ENCODE peak calls at places on chromosome 11, in four cellular contexts. One of them, this sample, is unnamed.

GRCh38 chr11:132032555-132032954 is 662.1 kb downstream of the NTM start:
- DNase-seq in prostate gland: no peak
- DNase-seq in IMR-90: peak; percentile 92
- DNase-seq in A549: no peak
- DNase-seq in this sample: no peak

GRCh38 chr11:27255447-27255828 is 107.6 kb downstream of the CCDC34 start:
- DNase-seq in prostate gland: no peak
- DNase-seq in IMR-90: peak; percentile 83
- DNase-seq in A549: no peak
- DNase-seq in this sample: no peak

GRCh38 chr11:86954288-86955110 is 696 bp downstream of the FZD4 start:
- DNase-seq in prostate gland: no peak
- DNase-seq in IMR-90: no peak
- DNase-seq in A549: peak; percentile 20
- DNase-seq in this sample: peak; percentile 46

GRCh38 chr11:57761301-57762234 is at the start of gene CTNND1:
- DNase-seq in prostate gland: peak; percentile 94
- DNase-seq in IMR-90: peak; percentile 98
- DNase-seq in A549: peak; percentile 98
- DNase-seq in this sample: peak; percentile 86

GRCh38 chr11:11733246-11733763 is 108.5 kb upstream of the USP47 start:
- DNase-seq in prostate gland: no peak
- DNase-seq in IMR-90: no peak
- DNase-seq in A549: no peak
- DNase-seq in this sample: no peak

GRCh38 chr11:10730151-10730550 is 20.9 kb upstream of the CTR9 start:
- DNase-seq in prostate gland: no peak
- DNase-seq in IMR-90: no peak
- DNase-seq in A549: no peak
- DNase-seq in this sample: no peak

GRCh38 chr11:78722786-78723185 is 148.1 kb upstream of the NARS2 start:
- DNase-seq in prostate gland: no peak
- DNase-seq in IMR-90: peak; percentile 13
- DNase-seq in A549: no peak
- DNase-seq in this sample: no peak

GRCh38 chr11:57674251-57674650 is 6.3 kb downstream of the ZDHHC5 start:
- DNase-seq in prostate gland: no peak
- DNase-seq in IMR-90: no peak
- DNase-seq in A549: no peak
- DNase-seq in this sample: no peak

GRCh38 chr11:2709429-2709828 is 9.6 kb upstream of the KCNQ1OT1 start:
- DNase-seq in prostate gland: no peak
- DNase-seq in IMR-90: peak; percentile 34
- DNase-seq in A549: no peak
- DNase-seq in this sample: peak; percentile 70

GRCh38 chr11:57116654-57117053 is 65.1 kb upstream of the LRRC55 start:
- DNase-seq in prostate gland: no peak
- DNase-seq in IMR-90: peak; percentile 44
- DNase-seq in A549: peak; percentile 54
- DNase-seq in this sample: no peak

GRCh38 chr11:92739020-92739419 is 230.4 kb upstream of the MTNR1B start:
- DNase-seq in prostate gland: no peak
- DNase-seq in IMR-90: peak; percentile 29
- DNase-seq in A549: no peak
- DNase-seq in this sample: no peak

GRCh38 chr11:86101941-86102407 is 33.1 kb upstream of the PICALM start:
- DNase-seq in prostate gland: no peak
- DNase-seq in IMR-90: peak; percentile 40
- DNase-seq in A549: peak; percentile 47
- DNase-seq in this sample: no peak

GRCh38 chr11:18727499-18728236 is 1.7 kb upstream of the IGSF22 start:
- DNase-seq in prostate gland: no peak
- DNase-seq in IMR-90: peak; percentile 16
- DNase-seq in A549: peak; percentile 44
- DNase-seq in this sample: peak; percentile 24

GRCh38 chr11:121965330-121965729 is 150.7 kb downstream of the BLID start:
- DNase-seq in prostate gland: no peak
- DNase-seq in IMR-90: peak; percentile 74
- DNase-seq in A549: peak; percentile 4
- DNase-seq in this sample: no peak

GRCh38 chr11:17505146-17505545 is 28.5 kb upstream of the ABCC8 start:
- DNase-seq in prostate gland: no peak
- DNase-seq in IMR-90: no peak
- DNase-seq in A549: no peak
- DNase-seq in this sample: no peak

GRCh38 chr11:17500673-17501072 is 24.0 kb upstream of the ABCC8 start:
- DNase-seq in prostate gland: no peak
- DNase-seq in IMR-90: no peak
- DNase-seq in A549: no peak
- DNase-seq in this sample: no peak

GRCh38 chr11:17506314-17506713 is 29.7 kb upstream of the ABCC8 start:
- DNase-seq in prostate gland: no peak
- DNase-seq in IMR-90: no peak
- DNase-seq in A549: no peak
- DNase-seq in this sample: no peak

GRCh38 chr11:17504330-17505107 is 27.9 kb upstream of the ABCC8 start:
- DNase-seq in prostate gland: peak; percentile 67
- DNase-seq in IMR-90: peak; percentile 57
- DNase-seq in A549: peak; percentile 65
- DNase-seq in this sample: peak; percentile 68

DNA sequence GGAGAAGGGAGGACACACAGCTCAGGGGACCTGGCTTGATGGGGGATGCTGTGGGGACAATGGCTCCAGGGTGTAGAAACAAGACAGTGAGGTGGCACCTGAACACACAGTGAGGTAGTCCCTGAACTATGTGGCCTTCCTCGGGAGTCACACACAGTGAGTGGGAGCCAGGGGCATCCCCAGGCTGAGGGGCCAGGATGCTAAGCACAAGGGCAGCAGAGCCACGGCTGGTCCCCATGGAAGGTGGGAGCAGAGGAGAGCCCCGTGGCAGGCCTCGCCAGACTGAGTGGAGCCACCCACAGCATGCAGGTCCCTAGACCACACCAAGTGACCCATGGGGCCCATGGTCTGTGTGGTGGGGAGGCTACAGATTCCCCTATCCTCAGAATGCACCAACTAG is 26.0 kb upstream of the ABCC8 start:
- DNase-seq in prostate gland: no peak
- DNase-seq in IMR-90: no peak
- DNase-seq in A549: no peak
- DNase-seq in this sample: no peak
- TF ChIP-seq POLR2A in prostate gland: no peak
- TF ChIP-seq POLR2A in IMR-90: no peak
- TF ChIP-seq POLR2A in A549: no peak
- TF ChIP-seq POLR2A in this sample: no peak

DNA sequence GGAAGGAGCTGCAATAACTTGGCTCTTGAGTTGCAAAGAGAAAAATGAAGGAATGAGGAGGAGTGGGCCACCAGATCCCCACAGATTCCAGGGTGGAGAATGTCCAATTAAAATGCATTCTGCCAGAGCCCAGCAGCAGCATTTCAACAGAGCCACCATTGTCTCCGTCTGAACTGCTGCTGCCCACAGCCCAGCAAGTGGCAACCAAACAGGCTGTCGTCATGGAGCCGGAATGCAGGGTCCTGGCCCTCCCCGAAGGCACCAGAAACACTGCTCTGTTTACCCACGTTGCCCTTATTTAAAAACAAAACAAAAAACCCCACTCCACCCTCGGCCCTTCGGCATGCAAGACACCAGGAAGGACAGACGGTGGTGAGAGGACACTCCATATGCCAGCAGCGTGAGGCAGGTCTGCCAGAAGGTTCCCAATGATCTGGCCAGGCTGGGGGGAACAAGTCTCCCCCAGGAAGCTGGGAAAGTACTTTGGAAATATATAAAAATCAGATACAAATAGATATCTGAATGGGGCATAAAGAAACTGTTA is 32.5 kb downstream of the PLEKHA7 start:
- DNase-seq in prostate gland: no peak
- DNase-seq in IMR-90: peak; percentile 14
- DNase-seq in A549: peak; percentile 32
- DNase-seq in this sample: no peak
- H3K4me1 ChIP-seq in prostate gland: peaks cover 6% of the 10 kb centered on the region
- H3K4me1 ChIP-seq in IMR-90: no peaks in the 10 kb centered on the region
- H3K4me1 ChIP-seq in A549: peaks cover 14% of the 10 kb centered on the region
- H3K4me1 ChIP-seq in this sample: no peaks in the 10 kb centered on the region

DNA sequence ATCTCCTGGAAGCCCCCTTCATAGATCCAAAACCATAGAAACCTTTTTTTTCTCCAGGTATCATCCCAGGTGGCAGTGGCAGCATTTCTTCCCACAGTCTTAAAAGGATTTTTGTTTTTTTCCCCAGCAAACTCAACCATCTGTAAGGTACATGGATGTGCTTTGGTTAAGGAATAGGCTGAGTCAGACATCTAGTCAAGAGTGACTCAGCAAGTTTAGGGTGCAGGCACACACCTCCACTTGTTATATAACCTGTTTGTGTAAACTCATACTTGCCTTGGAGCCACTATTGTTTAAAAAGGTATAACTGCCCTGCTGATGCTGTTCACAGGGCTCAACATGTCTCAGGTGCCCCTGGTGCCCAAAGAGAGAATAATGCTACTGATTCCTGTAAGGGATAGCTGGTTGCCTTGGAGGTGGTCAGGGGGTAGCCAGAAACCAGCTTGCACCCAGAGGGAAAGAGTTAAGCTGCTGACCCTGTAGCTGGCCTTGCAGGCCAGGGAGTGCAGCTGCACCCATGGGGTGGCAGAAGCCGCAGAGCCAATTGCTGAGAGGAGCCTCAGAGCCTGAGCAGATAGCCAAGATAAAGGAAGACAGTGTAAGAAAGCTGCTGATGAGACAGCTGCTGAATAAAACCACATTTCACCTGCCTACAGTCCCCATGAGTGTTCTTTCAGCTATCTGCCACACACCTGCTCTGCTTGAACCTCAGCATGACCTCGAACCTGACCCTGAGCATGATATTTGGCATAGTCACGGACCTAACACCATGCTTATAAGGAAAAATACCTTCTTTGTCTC is 1726.1 kb upstream of the RAG2 start:
- DNase-seq in prostate gland: no peak
- DNase-seq in IMR-90: no peak
- DNase-seq in A549: no peak
- DNase-seq in this sample: no peak
- TF ChIP-seq CTCF in prostate gland: no peak
- TF ChIP-seq CTCF in IMR-90: no peak
- TF ChIP-seq CTCF in A549: no peak
- TF ChIP-seq CTCF in this sample: no peak

GRCh38 chr11:119363874-119364590 is 17.5 kb downstream of the USP2 start:
- DNase-seq in prostate gland: no peak
- DNase-seq in IMR-90: no peak
- DNase-seq in A549: no peak
- DNase-seq in this sample: peak; percentile 53
- TF ChIP-seq POLR2A in prostate gland: no peak
- TF ChIP-seq POLR2A in IMR-90: no peak
- TF ChIP-seq POLR2A in A549: no peak
- TF ChIP-seq POLR2A in this sample: peak; percentile 78

GRCh38 chr11:105468154-105468553 is 141.7 kb upstream of the GRIA4 start:
- DNase-seq in prostate gland: no peak
- DNase-seq in IMR-90: no peak
- DNase-seq in A549: no peak
- DNase-seq in this sample: no peak
- H3K4me1 ChIP-seq in prostate gland: no peaks in the 10 kb centered on the region
- H3K4me1 ChIP-seq in IMR-90: no peaks in the 10 kb centered on the region
- H3K4me1 ChIP-seq in A549: no peaks in the 10 kb centered on the region
- H3K4me1 ChIP-seq in this sample: no peaks in the 10 kb centered on the region

GRCh38 chr11:67665537-67666302 is 8.7 kb downstream of the ALDH3B2 start:
- DNase-seq in prostate gland: peak; percentile 51
- DNase-seq in IMR-90: no peak
- DNase-seq in A549: peak; percentile 46
- DNase-seq in this sample: no peak
- TF ChIP-seq CTCF in prostate gland: peak; percentile 64
- TF ChIP-seq CTCF in IMR-90: no peak
- TF ChIP-seq CTCF in A549: peak; percentile 34
- TF ChIP-seq CTCF in this sample: no peak

GRCh38 chr11:65569973-65570918 is at the start of gene ZNRD2:
- DNase-seq in prostate gland: peak; percentile 97
- DNase-seq in IMR-90: peak; percentile 99
- DNase-seq in A549: peak; percentile 99
- DNase-seq in this sample: peak; percentile 98
- TF ChIP-seq POLR2A in prostate gland: peak; percentile 72
- TF ChIP-seq POLR2A in IMR-90: peak; percentile 73
- TF ChIP-seq POLR2A in A549: peak; percentile 62
- TF ChIP-seq POLR2A in this sample: peak; percentile 83

GRCh38 chr11:128629516-128630106 is 42.3 kb upstream of the ETS1 start:
- DNase-seq in prostate gland: no peak
- DNase-seq in IMR-90: peak; percentile 9
- DNase-seq in A549: no peak
- DNase-seq in this sample: no peak
- H3K4me1 ChIP-seq in prostate gland: no peaks in the 10 kb centered on the region
- H3K4me1 ChIP-seq in IMR-90: no peaks in the 10 kb centered on the region
- H3K4me1 ChIP-seq in A549: peaks cover 11% of the 10 kb centered on the region
- H3K4me1 ChIP-seq in this sample: no peaks in the 10 kb centered on the region

This sample was measured in uterus.